ENCODE peak calls at places on chromosomes 11 and 22, in seven cellular contexts. One of them, this sample, is unnamed.
A peak's percentile ranks its signal among the peaks of the same experiment; 100 is the strongest.

GRCh38 chr11:11382858-11383532 is 29.9 kb upstream of the CSNK2A3 start:
- DNase-seq in H1: no peak
- DNase-seq in GM12892: no peak
- DNase-seq in breast epithelium: no peak
- DNase-seq in GM23338: no peak
- DNase-seq in suprapubic skin: no peak
- DNase-seq in Panc1: no peak
- DNase-seq in this sample: no peak

GRCh38 chr22:19169002-19169946 is 9.3 kb downstream of the SLC25A1 start:
- DNase-seq in H1: peak; percentile 68
- DNase-seq in GM12892: no peak
- DNase-seq in breast epithelium: no peak
- DNase-seq in GM23338: no peak
- DNase-seq in suprapubic skin: no peak
- DNase-seq in Panc1: no peak
- DNase-seq in this sample: no peak

GRCh38 chr11:2289350-2289749 is 12.4 kb downstream of the C11orf21 start:
- DNase-seq in H1: no peak
- DNase-seq in GM12892: no peak
- DNase-seq in breast epithelium: no peak
- DNase-seq in GM23338: no peak
- DNase-seq in suprapubic skin: no peak
- DNase-seq in Panc1: no peak
- DNase-seq in this sample: peak; percentile 72

GRCh38 chr22:36497910-36498669 is 8.8 kb downstream of the FOXRED2 start:
- DNase-seq in H1: no peak
- DNase-seq in GM12892: no peak
- DNase-seq in breast epithelium: no peak
- DNase-seq in GM23338: peak; percentile 15
- DNase-seq in suprapubic skin: no peak
- DNase-seq in Panc1: no peak
- DNase-seq in this sample: no peak

GRCh38 chr11:64971421-64972233 is at the start of gene MAJIN:
- DNase-seq in H1: peak; percentile 89
- DNase-seq in GM12892: no peak
- DNase-seq in breast epithelium: peak; percentile 47
- DNase-seq in GM23338: peak; percentile 97
- DNase-seq in suprapubic skin: peak; percentile 87
- DNase-seq in Panc1: peak; percentile 18
- DNase-seq in this sample: peak; percentile 94

GRCh38 chr11:45994421-45995341 is 72.2 kb downstream of the LARGE2 start:
- DNase-seq in H1: no peak
- DNase-seq in GM12892: no peak
- DNase-seq in breast epithelium: no peak
- DNase-seq in GM23338: peak; percentile 83
- DNase-seq in suprapubic skin: no peak
- DNase-seq in Panc1: no peak
- DNase-seq in this sample: no peak

GRCh38 chr11:118623291-118623655 is 15.9 kb downstream of the PHLDB1 start:
- DNase-seq in H1: no peak
- DNase-seq in GM12892: no peak
- DNase-seq in breast epithelium: peak; percentile 89
- DNase-seq in GM23338: no peak
- DNase-seq in suprapubic skin: no peak
- DNase-seq in Panc1: no peak
- DNase-seq in this sample: peak; percentile 47

GRCh38 chr22:21712751-21713427 is 22.7 kb downstream of the YPEL1 start:
- DNase-seq in H1: peak; percentile 59
- DNase-seq in GM12892: no peak
- DNase-seq in breast epithelium: peak; percentile 51
- DNase-seq in GM23338: peak; percentile 84
- DNase-seq in suprapubic skin: peak; percentile 85
- DNase-seq in Panc1: peak; percentile 51
- DNase-seq in this sample: no peak

GRCh38 chr11:21561589-21561988 is 631.3 kb upstream of the ANO5 start:
- DNase-seq in H1: no peak
- DNase-seq in GM12892: no peak
- DNase-seq in breast epithelium: no peak
- DNase-seq in GM23338: no peak
- DNase-seq in suprapubic skin: no peak
- DNase-seq in Panc1: no peak
- DNase-seq in this sample: no peak

GRCh38 chr22:27641049-27641790 is 160.3 kb downstream of the MN1 start:
- DNase-seq in H1: no peak
- DNase-seq in GM12892: no peak
- DNase-seq in breast epithelium: no peak
- DNase-seq in GM23338: no peak
- DNase-seq in suprapubic skin: no peak
- DNase-seq in Panc1: no peak
- DNase-seq in this sample: peak; percentile 47

GRCh38 chr11:132445966-132446365 is 1075.6 kb downstream of the NTM start:
- DNase-seq in H1: no peak
- DNase-seq in GM12892: no peak
- DNase-seq in breast epithelium: no peak
- DNase-seq in GM23338: no peak
- DNase-seq in suprapubic skin: no peak
- DNase-seq in Panc1: no peak
- DNase-seq in this sample: no peak

GRCh38 chr22:47207387-47207786 is 444.9 kb downstream of the TBC1D22A start:
- DNase-seq in H1: no peak
- DNase-seq in GM12892: no peak
- DNase-seq in breast epithelium: peak; percentile 3
- DNase-seq in GM23338: no peak
- DNase-seq in suprapubic skin: peak; percentile 41
- DNase-seq in Panc1: no peak
- DNase-seq in this sample: peak; percentile 42

GRCh38 chr11:12245091-12245490 is 132.3 kb upstream of the PARVA start:
- DNase-seq in H1: no peak
- DNase-seq in GM12892: no peak
- DNase-seq in breast epithelium: no peak
- DNase-seq in GM23338: no peak
- DNase-seq in suprapubic skin: no peak
- DNase-seq in Panc1: no peak
- DNase-seq in this sample: no peak

GRCh38 chr11:15687342-15687741 is 572.6 kb downstream of the INSC start:
- DNase-seq in H1: no peak
- DNase-seq in GM12892: no peak
- DNase-seq in breast epithelium: no peak
- DNase-seq in GM23338: no peak
- DNase-seq in suprapubic skin: no peak
- DNase-seq in Panc1: no peak
- DNase-seq in this sample: no peak

GRCh38 chr11:76663912-76664440 is 6.6 kb downstream of the LRRC32 start:
- DNase-seq in H1: no peak
- DNase-seq in GM12892: peak; percentile 5
- DNase-seq in breast epithelium: no peak
- DNase-seq in GM23338: no peak
- DNase-seq in suprapubic skin: peak; percentile 67
- DNase-seq in Panc1: no peak
- DNase-seq in this sample: peak; percentile 41

GRCh38 chr22:43202326-43202725 is 15.4 kb upstream of the TTLL12 start:
- DNase-seq in H1: no peak
- DNase-seq in GM12892: no peak
- DNase-seq in breast epithelium: no peak
- DNase-seq in GM23338: no peak
- DNase-seq in suprapubic skin: no peak
- DNase-seq in Panc1: no peak
- DNase-seq in this sample: no peak

GRCh38 chr22:40240671-40241070 is 62.9 kb downstream of the TNRC6B start:
- DNase-seq in H1: no peak
- DNase-seq in GM12892: no peak
- DNase-seq in breast epithelium: no peak
- DNase-seq in GM23338: no peak
- DNase-seq in suprapubic skin: no peak
- DNase-seq in Panc1: no peak
- DNase-seq in this sample: no peak

GRCh38 chr22:30600925-30601324 is 6.0 kb upstream of the TCN2 start:
- DNase-seq in H1: no peak
- DNase-seq in GM12892: no peak
- DNase-seq in breast epithelium: no peak
- DNase-seq in GM23338: no peak
- DNase-seq in suprapubic skin: no peak
- DNase-seq in Panc1: no peak
- DNase-seq in this sample: no peak

GRCh38 chr11:6746086-6746618 is 25.6 kb downstream of the OR2AG2 start:
- DNase-seq in H1: no peak
- DNase-seq in GM12892: peak; percentile 19
- DNase-seq in breast epithelium: no peak
- DNase-seq in GM23338: no peak
- DNase-seq in suprapubic skin: no peak
- DNase-seq in Panc1: no peak
- DNase-seq in this sample: peak; percentile 82

GRCh38 chr22:44951510-44951816 is 58.3 kb downstream of the PHF21B start:
- DNase-seq in H1: no peak
- DNase-seq in GM12892: no peak
- DNase-seq in breast epithelium: no peak
- DNase-seq in GM23338: no peak
- DNase-seq in suprapubic skin: no peak
- DNase-seq in Panc1: no peak
- DNase-seq in this sample: no peak

GRCh38 chr11:131473510-131473909 is 103.1 kb downstream of the NTM start:
- DNase-seq in H1: no peak
- DNase-seq in GM12892: no peak
- DNase-seq in breast epithelium: no peak
- DNase-seq in GM23338: no peak
- DNase-seq in suprapubic skin: no peak
- DNase-seq in Panc1: no peak
- DNase-seq in this sample: no peak

GRCh38 chr22:28799834-28800307 is 498 bp downstream of the XBP1 start:
- DNase-seq in H1: no peak
- DNase-seq in GM12892: no peak
- DNase-seq in breast epithelium: peak; percentile 40
- DNase-seq in GM23338: peak; percentile 60
- DNase-seq in suprapubic skin: peak; percentile 84
- DNase-seq in Panc1: no peak
- DNase-seq in this sample: peak; percentile 92

GRCh38 chr11:130819561-130819960 is 96.7 kb downstream of the SNX19 start:
- DNase-seq in H1: no peak
- DNase-seq in GM12892: no peak
- DNase-seq in breast epithelium: no peak
- DNase-seq in GM23338: no peak
- DNase-seq in suprapubic skin: no peak
- DNase-seq in Panc1: no peak
- DNase-seq in this sample: no peak

GRCh38 chr22:46031965-46032851 is 55.2 kb upstream of the WNT7B start:
- DNase-seq in H1: no peak
- DNase-seq in GM12892: no peak
- DNase-seq in breast epithelium: no peak
- DNase-seq in GM23338: no peak
- DNase-seq in suprapubic skin: peak; percentile 75
- DNase-seq in Panc1: no peak
- DNase-seq in this sample: peak; percentile 68

GRCh38 chr11:2444301-2445106 is at the start of the genes KCNQ1 and TRPM5:
- DNase-seq in H1: peak; percentile 84
- DNase-seq in GM12892: no peak
- DNase-seq in breast epithelium: no peak
- DNase-seq in GM23338: peak; percentile 79
- DNase-seq in suprapubic skin: no peak
- DNase-seq in Panc1: no peak
- DNase-seq in this sample: peak; percentile 93

GRCh38 chr11:44315947-44316387 is 6.0 kb upstream of the ALX4 start:
- DNase-seq in H1: no peak
- DNase-seq in GM12892: no peak
- DNase-seq in breast epithelium: no peak
- DNase-seq in GM23338: peak; percentile 64
- DNase-seq in suprapubic skin: no peak
- DNase-seq in Panc1: no peak
- DNase-seq in this sample: peak; percentile 69

GRCh38 chr11:128695539-128696221 is 1.8 kb downstream of the FLI1 start:
- DNase-seq in H1: no peak
- DNase-seq in GM12892: no peak
- DNase-seq in breast epithelium: no peak
- DNase-seq in GM23338: no peak
- DNase-seq in suprapubic skin: no peak
- DNase-seq in Panc1: no peak
- DNase-seq in this sample: peak; percentile 87
- TF ChIP-seq POLR2AphosphoS5 in H1: no peak
- TF ChIP-seq POLR2AphosphoS5 in GM12892: peak; percentile 37
- TF ChIP-seq POLR2AphosphoS5 in breast epithelium: no peak
- TF ChIP-seq POLR2AphosphoS5 in GM23338: no peak
- TF ChIP-seq POLR2AphosphoS5 in suprapubic skin: no peak
- TF ChIP-seq POLR2AphosphoS5 in Panc1: no peak
- TF ChIP-seq POLR2AphosphoS5 in this sample: peak; percentile 43

GRCh38 chr11:67398661-67399563 is 2.7 kb downstream of the PPP1CA start:
- DNase-seq in H1: no peak
- DNase-seq in GM12892: no peak
- DNase-seq in breast epithelium: no peak
- DNase-seq in GM23338: no peak
- DNase-seq in suprapubic skin: no peak
- DNase-seq in Panc1: no peak
- DNase-seq in this sample: peak; percentile 80
- TF ChIP-seq POLR2AphosphoS5 in H1: no peak
- TF ChIP-seq POLR2AphosphoS5 in GM12892: no peak
- TF ChIP-seq POLR2AphosphoS5 in breast epithelium: no peak
- TF ChIP-seq POLR2AphosphoS5 in GM23338: no peak
- TF ChIP-seq POLR2AphosphoS5 in suprapubic skin: no peak
- TF ChIP-seq POLR2AphosphoS5 in Panc1: peak; percentile 53
- TF ChIP-seq POLR2AphosphoS5 in this sample: peak; percentile 50

GRCh38 chr11:20161923-20162322 is 1.6 kb upstream of the DBX1 start:
- DNase-seq in H1: no peak
- DNase-seq in GM12892: no peak
- DNase-seq in breast epithelium: no peak
- DNase-seq in GM23338: peak; percentile 37
- DNase-seq in suprapubic skin: no peak
- DNase-seq in Panc1: no peak
- DNase-seq in this sample: no peak
- TF ChIP-seq POLR2AphosphoS5 in H1: no peak
- TF ChIP-seq POLR2AphosphoS5 in GM12892: no peak
- TF ChIP-seq POLR2AphosphoS5 in breast epithelium: no peak
- TF ChIP-seq POLR2AphosphoS5 in GM23338: no peak
- TF ChIP-seq POLR2AphosphoS5 in suprapubic skin: no peak
- TF ChIP-seq POLR2AphosphoS5 in Panc1: no peak
- TF ChIP-seq POLR2AphosphoS5 in this sample: no peak

GRCh38 chr11:47186937-47187681 is 875 bp upstream of the PACSIN3 start:
- DNase-seq in H1: peak; percentile 77
- DNase-seq in GM12892: peak; percentile 58
- DNase-seq in breast epithelium: no peak
- DNase-seq in GM23338: peak; percentile 91
- DNase-seq in suprapubic skin: no peak
- DNase-seq in Panc1: peak; percentile 64
- DNase-seq in this sample: no peak

GRCh38 chr11:47186076-47186936 is at the start of gene PACSIN3:
- DNase-seq in H1: peak; percentile 81
- DNase-seq in GM12892: peak; percentile 70
- DNase-seq in breast epithelium: no peak
- DNase-seq in GM23338: peak; percentile 62
- DNase-seq in suprapubic skin: no peak
- DNase-seq in Panc1: no peak
- DNase-seq in this sample: peak; percentile 82

GRCh38 chr11:47184711-47185304 is 1.4 kb downstream of the PACSIN3 start:
- DNase-seq in H1: no peak
- DNase-seq in GM12892: no peak
- DNase-seq in breast epithelium: no peak
- DNase-seq in GM23338: peak; percentile 17
- DNase-seq in suprapubic skin: no peak
- DNase-seq in Panc1: no peak
- DNase-seq in this sample: no peak

GRCh38 chr11:47183969-47184368 is 2.3 kb downstream of the PACSIN3 start:
- DNase-seq in H1: no peak
- DNase-seq in GM12892: no peak
- DNase-seq in breast epithelium: no peak
- DNase-seq in GM23338: no peak
- DNase-seq in suprapubic skin: no peak
- DNase-seq in Panc1: no peak
- DNase-seq in this sample: no peak

GRCh38 chr11:47185305-47186075 is 744 bp downstream of the PACSIN3 start:
- DNase-seq in H1: peak; percentile 87
- DNase-seq in GM12892: no peak
- DNase-seq in breast epithelium: peak; percentile 62
- DNase-seq in GM23338: peak; percentile 97
- DNase-seq in suprapubic skin: no peak
- DNase-seq in Panc1: no peak
- DNase-seq in this sample: no peak
- TF ChIP-seq POLR2AphosphoS5 in H1: peak; percentile 81
- TF ChIP-seq POLR2AphosphoS5 in GM12892: no peak
- TF ChIP-seq POLR2AphosphoS5 in breast epithelium: no peak
- TF ChIP-seq POLR2AphosphoS5 in GM23338: peak; percentile 82
- TF ChIP-seq POLR2AphosphoS5 in suprapubic skin: no peak
- TF ChIP-seq POLR2AphosphoS5 in Panc1: no peak
- TF ChIP-seq POLR2AphosphoS5 in this sample: no peak

This sample was measured in spleen.